ENCODE peak calls at places on chromosomes 5 and 9, in seven cellular contexts. R is fibroblast of the aortic adventitia, X is NCI-H1694, V is left ventricle myocardium inferior, T is brain microvascular endothelial cell, U is trophoblast cell, S is smooth muscle cell of the brain vasculature. D is an unnamed sample.

GRCh38 chr9:95836072-95836471 is 39.4 kb upstream of the ERCC6L2 start:
- DNase-seq in V (no peak), X (no peak), T (peak), R (no peak), U (no peak), S (no peak), D (no peak)

GRCh38 chr9:73816905-73817304 is 665.2 kb downstream of the ANXA1 start:
- DNase-seq in R (no peak), X (no peak), U (no peak), V (no peak), T (no peak), S (no peak), D (no peak)

GRCh38 chr5:112551437-112552018 is 132.5 kb upstream of the EPB41L4A start:
- DNase-seq in X (peak), V (no peak), T (peak), U (peak), S (peak), R (peak), D (peak)

GRCh38 chr9:91117959-91118651 is 243.6 kb downstream of the AUH start:
- DNase-seq in V (peak), T (peak), S (no peak), X (no peak), U (peak), R (peak), D (peak)

GRCh38 chr5:158880514-158881001 is 219.2 kb downstream of the EBF1 start:
- DNase-seq in R (no peak), T (no peak), X (peak), U (no peak), V (no peak), S (no peak), D (no peak)

GRCh38 chr9:129774791-129775149 is 21.9 kb upstream of the PTGES start:
- DNase-seq in X (no peak), S (no peak), V (no peak), U (no peak), T (no peak), R (no peak), D (no peak)

GRCh38 chr9:111271481-111272080 is 58.4 kb downstream of the OR2K2 start:
- DNase-seq in S (no peak), U (no peak), R (peak), T (no peak), V (no peak), X (no peak), D (no peak)

GRCh38 chr9:8660383-8660782 is 860.8 kb upstream of the DMAC1 start:
- DNase-seq in U (peak), S (no peak), X (no peak), T (peak), V (peak), R (peak), D (peak)

GRCh38 chr5:155092318-155092717 is 78.8 kb downstream of the KIF4B start:
- DNase-seq in T (no peak), X (no peak), U (peak), S (no peak), V (no peak), R (no peak), D (no peak)

GRCh38 chr5:156147251-156147947 is 179.6 kb upstream of the SGCD start:
- DNase-seq in S (no peak), U (no peak), V (no peak), X (no peak), R (no peak), T (no peak), D (peak)

GRCh38 chr9:93156475-93157008 is 22.5 kb upstream of the NINJ1 start:
- DNase-seq in U (no peak), R (no peak), T (no peak), V (no peak), S (no peak), X (no peak), D (no peak)

GRCh38 chr9:116349684-116350083 is 196.1 kb downstream of the PAPPA start:
- DNase-seq in T (no peak), U (no peak), X (no peak), R (no peak), V (no peak), S (no peak), D (no peak)

GRCh38 chr5:390571-391491 is 52.1 kb upstream of the EXOC3 start:
- DNase-seq in X (no peak), S (no peak), U (no peak), R (no peak), T (no peak), V (no peak), D (no peak)

GRCh38 chr9:86907346-86907745 is 40.0 kb downstream of the GAS1 start:
- DNase-seq in V (no peak), X (no peak), T (no peak), S (no peak), U (no peak), R (peak), D (no peak)

GRCh38 chr9:75826292-75826691 is 64.2 kb upstream of the PCSK5 start:
- DNase-seq in R (no peak), X (no peak), V (no peak), T (no peak), U (no peak), S (no peak), D (no peak)

GRCh38 chr5:117769877-117770276 is 1195.3 kb upstream of the SEMA6A start:
- DNase-seq in V (no peak), X (no peak), T (no peak), R (no peak), S (no peak), U (no peak), D (no peak)

GRCh38 chr5:127254729-127255284 is 35.8 kb upstream of the MEGF10 start:
- DNase-seq in R (peak), U (peak), X (no peak), T (peak), S (no peak), V (no peak), D (no peak)

GRCh38 chr9:137987244-137988030 is 109.9 kb downstream of the CACNA1B start:
- DNase-seq in S (no peak), T (no peak), R (no peak), X (no peak), V (no peak), U (peak), D (no peak)

GRCh38 chr5:140293091-140293996 is 9.6 kb downstream of the PFDN1 start:
- DNase-seq in U (no peak), R (peak), S (no peak), V (no peak), T (no peak), X (no peak), D (peak)

GRCh38 chr5:132260714-132261615 is 3.5 kb downstream of the PDLIM4 start:
- DNase-seq in X (no peak), V (peak), T (peak), U (peak), S (no peak), R (peak), D (peak)

GRCh38 chr5:178286226-178287090 is 53.9 kb upstream of the PHYKPL start:
- DNase-seq in R (no peak), U (no peak), S (no peak), V (no peak), T (no peak), X (no peak), D (no peak)

GRCh38 chr5:140253985-140254384 is 48.9 kb downstream of the PFDN1 start:
- DNase-seq in U (no peak), X (no peak), R (peak), V (no peak), T (no peak), S (no peak), D (peak)

GRCh38 chr5:13913962-13914361 is 30.5 kb downstream of the DNAH5 start:
- DNase-seq in S (no peak), T (no peak), V (no peak), X (no peak), R (no peak), U (peak), D (no peak)

GRCh38 chr9:4228606-4229005 is 71.3 kb downstream of the GLIS3 start:
- DNase-seq in T (peak), S (no peak), U (peak), R (peak), V (no peak), X (peak), D (peak)

GRCh38 chr5:150122158-150122510 is 33.5 kb downstream of the PDGFRB start:
- DNase-seq in T (no peak), V (no peak), S (no peak), R (no peak), U (no peak), X (no peak), D (no peak)

GRCh38 chr9:20044686-20045085 is 255.8 kb upstream of the SLC24A2 start:
- DNase-seq in V (no peak), S (no peak), T (peak), R (no peak), U (no peak), X (no peak), D (peak)